ENCODE peak calls at places on chromosomes 7 and 10, in nine cellular contexts. Y, C, O, U, P, R, E, M and Z are unnamed samples.

GRCh38 chr7:73802459-73802858 is 28.3 kb upstream of the CLDN4 start:
- DNase-seq in R (peak; percentile 3), Y (no peak), U (no peak), M (no peak), C (no peak), P (no peak), E (no peak), O (no peak), Z (no peak)

GRCh38 chr7:114789942-114790341 is 132.0 kb upstream of the MDFIC start:
- DNase-seq in C (no peak), O (no peak), E (no peak), Y (no peak), U (no peak), M (no peak), P (peak; percentile 21), R (no peak), Z (no peak)

GRCh38 chr7:101185258-101185839 is 5.3 kb upstream of the NAT16 start:
- DNase-seq in O (no peak), Y (no peak), R (no peak), P (no peak), U (no peak), E (no peak), C (peak; percentile 68), M (no peak), Z (no peak)

GRCh38 chr10:75417522-75417927 is 13.9 kb upstream of the LRMDA start:
- DNase-seq in R (no peak), P (no peak), Y (no peak), U (no peak), O (no peak), C (no peak), E (no peak), M (no peak), Z (no peak)

GRCh38 chr7:157469181-157470016 is 132.6 kb downstream of the DNAJB6 start:
- DNase-seq in C (no peak), M (no peak), U (no peak), P (no peak), Y (peak; percentile 21), R (peak; percentile 75), O (no peak), E (no peak), Z (no peak)

GRCh38 chr10:27742926-27743735 is 2.5 kb downstream of the MKX start:
- DNase-seq in C (peak; percentile 21), P (peak; percentile 24), U (peak; percentile 70), O (peak; percentile 49), Y (peak; percentile 34), R (peak; percentile 81), E (no peak), M (peak; percentile 35), Z (peak; percentile 21)

GRCh38 chr10:11598749-11599396 is 12.6 kb downstream of the USP6NL start:
- DNase-seq in U (no peak), O (no peak), E (no peak), C (no peak), M (no peak), P (no peak), R (no peak), Y (no peak), Z (no peak)

GRCh38 chr10:94194256-94194655 is 168.5 kb downstream of the NOC3L start:
- DNase-seq in E (no peak), U (no peak), C (peak; percentile 35), M (no peak), O (no peak), R (no peak), P (peak; percentile 23), Y (no peak), Z (no peak)

GRCh38 chr7:1607686-1608085 is 37.9 kb upstream of the PSMG3 start:
- DNase-seq in P (no peak), U (no peak), E (no peak), M (no peak), R (no peak), Y (no peak), C (no peak), O (no peak), Z (no peak)

GRCh38 chr7:1608318-1608717 is 38.5 kb upstream of the PSMG3 start:
- DNase-seq in Y (no peak), E (no peak), M (no peak), R (no peak), C (no peak), U (no peak), O (no peak), P (no peak), Z (no peak)

GRCh38 chr7:1610013-1610677 is 40.3 kb upstream of the PSMG3 start:
- DNase-seq in C (no peak), M (no peak), Y (no peak), O (no peak), R (no peak), E (no peak), U (no peak), P (no peak), Z (no peak)

GRCh38 chr7:1610678-1611302 is 41.0 kb upstream of the PSMG3 start:
- DNase-seq in C (no peak), E (no peak), P (no peak), M (no peak), O (no peak), U (no peak), R (no peak), Y (no peak), Z (no peak)

GRCh38 chr7:1611708-1612241 is 41.9 kb upstream of the PSMG3 start:
- DNase-seq in C (peak; percentile 36), E (no peak), R (no peak), Y (no peak), P (peak; percentile 100), M (no peak), O (no peak), U (no peak), Z (no peak)
- TF ChIP-seq POLR2A in C (no peak), E (no peak), R (no peak), Y (no peak), P (no peak), M (no peak), O (no peak), U (no peak), Z (no peak)

GRCh38 chr7:106243893-106244292 is 40.9 kb downstream of the NAMPT start:
- DNase-seq in O (no peak), U (no peak), P (no peak), Y (no peak), C (no peak), E (no peak), R (no peak), M (no peak), Z (no peak)

GRCh38 chr7:106234425-106234824 is 50.4 kb downstream of the NAMPT start:
- DNase-seq in C (no peak), E (no peak), Y (no peak), M (no peak), P (no peak), R (no peak), U (no peak), O (no peak), Z (no peak)

GRCh38 chr7:106236065-106236464 is 48.7 kb downstream of the NAMPT start:
- DNase-seq in C (no peak), E (no peak), U (no peak), P (no peak), Y (no peak), M (no peak), R (no peak), O (no peak), Z (no peak)

GRCh38 chr7:106239406-106239805 is 45.4 kb downstream of the NAMPT start:
- DNase-seq in M (no peak), E (no peak), C (no peak), P (no peak), O (no peak), Y (peak; percentile 37), U (no peak), R (no peak), Z (no peak)

DNA sequence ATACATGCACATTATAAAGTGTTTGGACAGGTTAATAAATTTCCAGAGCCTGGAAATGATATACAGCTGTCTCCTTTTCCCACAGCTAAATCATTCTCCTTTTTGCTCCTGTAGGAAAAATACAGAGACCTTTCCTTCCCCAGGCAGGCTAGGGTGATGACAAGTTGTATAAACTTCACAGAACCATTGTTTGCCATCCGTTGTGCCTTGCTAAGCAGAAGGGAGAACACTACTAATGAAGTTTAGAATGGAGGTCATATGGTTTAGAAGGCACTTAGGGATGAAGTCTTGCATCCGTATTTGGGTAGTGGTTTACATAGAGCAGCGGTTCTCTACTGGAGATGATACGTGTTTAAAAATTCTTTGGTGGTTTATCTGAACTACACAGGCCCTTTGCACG is 46.0 kb downstream of the NAMPT start:
- DNase-seq in P (no peak), E (no peak), C (no peak), Y (no peak), O (no peak), U (no peak), R (no peak), M (no peak), Z (no peak)
- TF ChIP-seq POLR2A in P (no peak), E (no peak), C (no peak), Y (no peak), O (no peak), U (no peak), R (no peak), M (no peak), Z (no peak)

DNA sequence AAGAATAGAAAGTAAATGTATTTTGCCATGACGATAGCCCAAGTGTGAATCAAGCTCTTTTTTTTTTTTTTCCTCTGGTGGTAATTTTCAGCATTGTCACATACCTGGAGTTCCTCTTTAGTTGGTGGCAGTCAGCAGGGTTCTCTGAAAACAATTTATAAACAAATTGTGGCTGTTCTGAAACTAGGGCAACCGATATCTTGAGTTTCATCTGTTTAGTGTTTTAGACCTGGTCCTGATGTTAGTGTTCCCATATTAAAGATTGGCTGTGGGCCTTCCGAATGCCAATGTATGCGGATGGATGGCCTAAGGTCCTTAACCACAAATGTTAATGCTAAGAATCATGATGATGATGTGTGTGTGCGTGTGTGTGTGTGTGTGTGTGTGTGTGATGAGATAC is 713.1 kb downstream of the GATA3 start:
- DNase-seq in E (no peak), R (no peak), O (no peak), Y (no peak), P (no peak), C (no peak), M (no peak), U (no peak), Z (no peak)
- TF ChIP-seq POLR2A in E (no peak), R (no peak), O (no peak), Y (no peak), P (no peak), C (no peak), M (no peak), U (no peak), Z (no peak)

GRCh38 chr7:7968544-7969305 is at the start of gene GLCCI1:
- DNase-seq in Y (peak; percentile 96), C (peak; percentile 94), U (peak; percentile 95), E (peak; percentile 94), R (peak; percentile 97), M (peak; percentile 97), P (peak; percentile 99), O (peak; percentile 97), Z (peak; percentile 94)

GRCh38 chr7:7970620-7971307 is 2.2 kb downstream of the GLCCI1 start:
- DNase-seq in C (no peak), E (no peak), M (no peak), Y (no peak), U (no peak), P (peak; percentile 52), O (no peak), R (no peak), Z (no peak)

GRCh38 chr7:7967909-7968543 is 570 bp upstream of the GLCCI1 start:
- DNase-seq in O (no peak), C (no peak), M (no peak), R (no peak), P (no peak), E (no peak), U (no peak), Y (no peak), Z (no peak)

GRCh38 chr7:7970113-7970619 is 1.6 kb downstream of the GLCCI1 start:
- DNase-seq in E (no peak), R (no peak), U (no peak), C (no peak), M (peak; percentile 37), P (no peak), O (no peak), Y (no peak), Z (no peak)

GRCh38 chr7:7969306-7970112 is 913 bp downstream of the GLCCI1 start:
- DNase-seq in R (no peak), Y (peak; percentile 33), M (peak; percentile 60), U (peak; percentile 18), E (peak; percentile 24), C (peak; percentile 20), O (peak; percentile 33), P (peak; percentile 60), Z (peak; percentile 40)
- TF ChIP-seq POLR2A in R (no peak), Y (no peak), M (no peak), U (no peak), E (no peak), C (peak; percentile 28), O (no peak), P (no peak), Z (no peak)